ENCODE peak calls at places on chromosome 22, in five cellular contexts. C, W, E, R and A are unnamed samples.

GRCh38 chr22:22689621-22690345 is 45.4 kb downstream of the GGTLC2 start:
- DNase-seq in W (no peak), C (no peak), E (no peak), R (no peak), A (no peak)

GRCh38 chr22:49609207-49609876 is 218.3 kb downstream of the BRD1 start:
- DNase-seq in W (peak; percentile 30), E (no peak), R (no peak), C (no peak), A (no peak)

GRCh38 chr22:36027579-36027959 is 1.1 kb downstream of the RBFOX2 start:
- DNase-seq in E (no peak), W (no peak), C (peak; percentile 55), R (peak; percentile 47), A (no peak)

GRCh38 chr22:22683668-22684361 is 39.4 kb downstream of the GGTLC2 start:
- DNase-seq in C (no peak), W (no peak), E (no peak), R (no peak), A (no peak)

GRCh38 chr22:36171941-36172340 is 11.4 kb upstream of the APOL3 start:
- DNase-seq in C (no peak), E (no peak), W (no peak), R (no peak), A (no peak)

GRCh38 chr22:39515266-39516050 is 4.9 kb upstream of the ATF4 start:
- DNase-seq in E (no peak), W (no peak), C (no peak), R (no peak), A (no peak)

GRCh38 chr22:22709719-22710445 is 65.5 kb downstream of the GGTLC2 start:
- DNase-seq in W (peak; percentile 64), C (peak; percentile 67), E (no peak), R (no peak), A (no peak)

GRCh38 chr22:36162127-36163034 is 1.8 kb upstream of the APOL3 start:
- DNase-seq in C (no peak), W (no peak), E (no peak), R (no peak), A (no peak)

GRCh38 chr22:50489363-50490243 is 2.9 kb downstream of the MIOX start:
- DNase-seq in E (no peak), W (peak; percentile 67), R (no peak), C (no peak), A (no peak)

GRCh38 chr22:23715811-23716355 is 25.1 kb downstream of the RGL4 start:
- DNase-seq in C (no peak), E (no peak), W (no peak), R (no peak), A (no peak)

GRCh38 chr22:30182365-30182764 is 64.2 kb downstream of the LIF start:
- DNase-seq in R (no peak), W (no peak), E (no peak), C (no peak), A (no peak)

GRCh38 chr22:23804781-23805291 is 18.1 kb downstream of the SMARCB1 start:
- DNase-seq in R (no peak), E (no peak), W (no peak), C (no peak), A (no peak)

GRCh38 chr22:23815781-23816551 is 22.8 kb downstream of the DERL3 start:
- DNase-seq in C (no peak), R (no peak), W (peak; percentile 26), E (no peak), A (no peak)

GRCh38 chr22:43921361-43921760 is 2.2 kb upstream of the PNPLA3 start:
- DNase-seq in C (no peak), W (no peak), R (peak; percentile 92), E (no peak), A (no peak)

GRCh38 chr22:32854351-32854804 is 52.9 kb downstream of the TIMP3 start:
- DNase-seq in C (no peak), E (no peak), R (no peak), W (no peak), A (no peak)

GRCh38 chr22:37353839-37354238 is 71.5 kb downstream of the CYTH4 start:
- DNase-seq in W (no peak), R (no peak), E (no peak), C (no peak), A (no peak)

GRCh38 chr22:46589141-46589748 is 30.9 kb upstream of the GRAMD4 start:
- DNase-seq in E (no peak), C (peak; percentile 1), R (no peak), W (peak; percentile 48), A (no peak)

GRCh38 chr22:37282385-37282677 is at the start of gene CYTH4:
- DNase-seq in R (no peak), W (no peak), E (peak; percentile 59), C (no peak), A (no peak)

GRCh38 chr22:22424210-22424800 is 84.2 kb downstream of the ZNF280B start:
- DNase-seq in E (no peak), W (no peak), C (peak; percentile 63), R (no peak), A (no peak)

GRCh38 chr22:46871826-46872225 is 109.4 kb downstream of the TBC1D22A start:
- DNase-seq in C (no peak), W (no peak), R (no peak), E (no peak), A (no peak)